ENCODE peak calls at places on chromosomes 5 and 9, in seven cellular contexts. A, L, Q, J, H, B and I are unnamed samples.

GRCh38 chr5:167642779-167643517 is 648.5 kb upstream of the WWC1 start:
- DNase-seq in A (no peak), L (no peak), Q (no peak), J (peak), H (no peak), B (no peak), I (no peak)

GRCh38 chr9:122941560-122942234 is 877 bp downstream of the RABGAP1 start:
- DNase-seq in A (peak), L (no peak), Q (no peak), J (peak), H (no peak), B (no peak), I (no peak)

GRCh38 chr5:92421937-92422336 is 1038.8 kb upstream of the ARRDC3 start:
- DNase-seq in A (no peak), L (no peak), Q (no peak), J (peak), H (no peak), B (no peak), I (peak)

GRCh38 chr5:40736103-40736875 is 19.5 kb downstream of the TTC33 start:
- DNase-seq in A (no peak), L (peak), Q (no peak), J (peak), H (no peak), B (no peak), I (peak)

GRCh38 chr5:32013658-32014057 is 160.5 kb downstream of the GOLPH3 start:
- DNase-seq in A (no peak), L (no peak), Q (no peak), J (no peak), H (no peak), B (no peak), I (peak)

GRCh38 chr5:125311743-125312142 is 565.3 kb upstream of the ZNF608 start:
- DNase-seq in A (no peak), L (no peak), Q (no peak), J (peak), H (no peak), B (no peak), I (no peak)

GRCh38 chr9:4430492-4431261 is 59.6 kb upstream of the SLC1A1 start:
- DNase-seq in A (no peak), L (no peak), Q (no peak), J (no peak), H (no peak), B (no peak), I (peak)

GRCh38 chr9:114424126-114424525 is 36.3 kb upstream of the AKNA start:
- DNase-seq in A (no peak), L (no peak), Q (no peak), J (no peak), H (no peak), B (no peak), I (no peak)

GRCh38 chr9:96486351-96487029 is 36.5 kb downstream of the HABP4 start:
- DNase-seq in A (no peak), L (no peak), Q (no peak), J (peak), H (no peak), B (no peak), I (no peak)

GRCh38 chr9:76618762-76619161 is 145.5 kb upstream of the PCA3 start:
- DNase-seq in A (no peak), L (no peak), Q (no peak), J (no peak), H (no peak), B (no peak), I (no peak)

GRCh38 chr5:149528661-149529060 is 22.6 kb downstream of the CSNK1A1 start:
- DNase-seq in A (no peak), L (no peak), Q (no peak), J (no peak), H (no peak), B (no peak), I (no peak)

GRCh38 chr9:131395745-131396479 is 2.0 kb downstream of the PRRC2B start:
- DNase-seq in A (no peak), L (no peak), Q (no peak), J (peak), H (no peak), B (no peak), I (peak)

GRCh38 chr5:73797142-73797530 is 171.1 kb downstream of the ARHGEF28 start:
- DNase-seq in A (no peak), L (no peak), Q (no peak), J (peak), H (no peak), B (no peak), I (no peak)

GRCh38 chr9:98021306-98022040 is 35.1 kb upstream of the NANS start:
- DNase-seq in A (no peak), L (no peak), Q (peak), J (no peak), H (no peak), B (no peak), I (no peak)

GRCh38 chr9:117437283-117437682 is 22.4 kb upstream of the ASTN2 start:
- DNase-seq in A (no peak), L (no peak), Q (no peak), J (no peak), H (no peak), B (no peak), I (no peak)

GRCh38 chr9:114108016-114108833 is 9.1 kb upstream of the KIF12 start:
- DNase-seq in A (peak), L (peak), Q (peak), J (peak), H (peak), B (peak), I (peak)

GRCh38 chr5:4855889-4856288 is 284.2 kb upstream of the ADAMTS16 start:
- DNase-seq in A (no peak), L (no peak), Q (no peak), J (no peak), H (no peak), B (no peak), I (no peak)

GRCh38 chr5:168422431-168422830 is 63.8 kb upstream of the RARS1 start:
- DNase-seq in A (no peak), L (no peak), Q (no peak), J (peak), H (no peak), B (no peak), I (no peak)

GRCh38 chr5:172559004-172559932 is 81.8 kb upstream of the NEURL1B start:
- DNase-seq in A (peak), L (no peak), Q (no peak), J (peak), H (no peak), B (no peak), I (no peak)

GRCh38 chr9:117303643-117304230 is 111.1 kb downstream of the ASTN2 start:
- DNase-seq in A (no peak), L (no peak), Q (no peak), J (no peak), H (no peak), B (no peak), I (no peak)

GRCh38 chr9:131809941-131810344 is 70.1 kb upstream of the RAPGEF1 start:
- DNase-seq in A (no peak), L (no peak), Q (no peak), J (peak), H (no peak), B (no peak), I (no peak)

GRCh38 chr9:18071651-18072060 is 402.3 kb upstream of the ADAMTSL1 start:
- DNase-seq in A (no peak), L (no peak), Q (no peak), J (peak), H (no peak), B (no peak), I (no peak)

GRCh38 chr9:108877524-108877923 is 15.5 kb downstream of the ACTL7A start:
- DNase-seq in A (no peak), L (no peak), Q (no peak), J (no peak), H (no peak), B (no peak), I (no peak)

GRCh38 chr5:65068410-65068809 is 299.7 kb downstream of the CWC27 start:
- DNase-seq in A (no peak), L (no peak), Q (no peak), J (no peak), H (no peak), B (no peak), I (peak)

GRCh38 chr5:139273322-139273571 is 20.3 kb upstream of the MATR3 start:
- DNase-seq in A (no peak), L (no peak), Q (no peak), J (no peak), H (no peak), B (no peak), I (no peak)

GRCh38 chr9:98931543-98931942 is 12.2 kb upstream of the COL15A1 start:
- DNase-seq in A (no peak), L (no peak), Q (peak), J (no peak), H (no peak), B (no peak), I (no peak)

GRCh38 chr9:117784996-117785395 is 80.8 kb downstream of the TLR4 start:
- DNase-seq in A (no peak), L (no peak), Q (no peak), J (no peak), H (no peak), B (no peak), I (no peak)

GRCh38 chr9:33229359-33230120 is 10.4 kb upstream of the SPINK4 start:
- DNase-seq in A (peak), L (peak), Q (peak), J (peak), H (no peak), B (no peak), I (no peak)

GRCh38 chr5:81425569-81425968 is 31.6 kb upstream of the ACOT12 start:
- DNase-seq in A (no peak), L (peak), Q (no peak), J (peak), H (no peak), B (no peak), I (peak)

GRCh38 chr9:24912767-24913166 is 367.1 kb upstream of the IZUMO3 start:
- DNase-seq in A (no peak), L (no peak), Q (no peak), J (no peak), H (no peak), B (no peak), I (no peak)

GRCh38 chr5:95761771-95762680 is 30.9 kb downstream of the RHOBTB3 start:
- DNase-seq in A (no peak), L (no peak), Q (no peak), J (peak), H (no peak), B (no peak), I (peak)

GRCh38 chr9:37969130-37969529 is 65.2 kb upstream of the SLC25A51 start:
- DNase-seq in A (no peak), L (no peak), Q (no peak), J (peak), H (no peak), B (no peak), I (no peak)

GRCh38 chr9:127344373-127344995 is 52.5 kb upstream of the SLC2A8 start:
- DNase-seq in A (no peak), L (no peak), Q (peak), J (no peak), H (no peak), B (no peak), I (no peak)

GRCh38 chr5:55492449-55492848 is 42.3 kb downstream of the PLPP1 start:
- DNase-seq in A (no peak), L (no peak), Q (no peak), J (no peak), H (no peak), B (no peak), I (no peak)

GRCh38 chr5:55530669-55531068 is 4.1 kb downstream of the PLPP1 start:
- DNase-seq in A (peak), L (no peak), Q (no peak), J (no peak), H (no peak), B (no peak), I (no peak)

GRCh38 chr5:120538149-120538548 is 74.0 kb downstream of the PRR16 start:
- DNase-seq in A (no peak), L (no peak), Q (no peak), J (peak), H (no peak), B (no peak), I (no peak)

GRCh38 chr5:137016783-137017324 is 482.3 kb downstream of the SPOCK1 start:
- DNase-seq in A (no peak), L (no peak), Q (no peak), J (no peak), H (no peak), B (no peak), I (peak)